ENCODE peak calls at places on chromosomes 3 and 15, in four cellular contexts. One of them, this sample, is unnamed.
A peak's percentile ranks its signal among the peaks of the same experiment; 100 is the strongest.

GRCh38 chr3:58679974-58680656 is 13.5 kb upstream of the FAM3D start:
- DNase-seq in HepG2: no peak
- DNase-seq in K562: no peak
- DNase-seq in SK-N-SH: no peak
- DNase-seq in this sample: no peak

GRCh38 chr15:58498821-58499580 is 67.2 kb downstream of the LIPC start:
- DNase-seq in HepG2: no peak
- DNase-seq in K562: no peak
- DNase-seq in SK-N-SH: no peak
- DNase-seq in this sample: no peak

GRCh38 chr3:12588674-12589054 is 31.8 kb downstream of the MKRN2 start:
- DNase-seq in HepG2: no peak
- DNase-seq in K562: no peak
- DNase-seq in SK-N-SH: no peak
- DNase-seq in this sample: no peak

GRCh38 chr3:59880717-59881116 is 830.9 kb upstream of the CFAP20DC start:
- DNase-seq in HepG2: no peak
- DNase-seq in K562: no peak
- DNase-seq in SK-N-SH: no peak
- DNase-seq in this sample: no peak

GRCh38 chr3:187044206-187044605 is 95.1 kb downstream of the RPL39L start:
- DNase-seq in HepG2: no peak
- DNase-seq in K562: no peak
- DNase-seq in SK-N-SH: no peak
- DNase-seq in this sample: no peak

GRCh38 chr3:11195201-11195600 is 40.9 kb downstream of the HRH1 start:
- DNase-seq in HepG2: no peak
- DNase-seq in K562: no peak
- DNase-seq in SK-N-SH: peak; percentile 46
- DNase-seq in this sample: no peak

GRCh38 chr15:41866263-41866703 is 27.6 kb downstream of the SPTBN5 start:
- DNase-seq in HepG2: peak; percentile 31
- DNase-seq in K562: peak; percentile 41
- DNase-seq in SK-N-SH: peak; percentile 69
- DNase-seq in this sample: no peak

GRCh38 chr3:123385981-123386380 is 62.9 kb downstream of the ADCY5 start:
- DNase-seq in HepG2: no peak
- DNase-seq in K562: no peak
- DNase-seq in SK-N-SH: no peak
- DNase-seq in this sample: no peak

GRCh38 chr3:157618075-157618760 is 115.0 kb upstream of the VEPH1 start:
- DNase-seq in HepG2: peak; percentile 41
- DNase-seq in K562: peak; percentile 67
- DNase-seq in SK-N-SH: peak; percentile 41
- DNase-seq in this sample: peak; percentile 12

GRCh38 chr3:66092175-66092990 is 53.7 kb upstream of the MAGI1 start:
- DNase-seq in HepG2: no peak
- DNase-seq in K562: no peak
- DNase-seq in SK-N-SH: peak; percentile 37
- DNase-seq in this sample: no peak

GRCh38 chr15:89492934-89493631 is 3.3 kb downstream of the RHCG start:
- DNase-seq in HepG2: no peak
- DNase-seq in K562: no peak
- DNase-seq in SK-N-SH: no peak
- DNase-seq in this sample: no peak

GRCh38 chr15:34109775-34110663 is 8.1 kb downstream of the PGBD4 start:
- DNase-seq in HepG2: peak; percentile 45
- DNase-seq in K562: peak; percentile 35
- DNase-seq in SK-N-SH: peak; percentile 39
- DNase-seq in this sample: no peak

GRCh38 chr3:150751781-150752263 is 11.1 kb downstream of the SIAH2 start:
- DNase-seq in HepG2: peak; percentile 38
- DNase-seq in K562: no peak
- DNase-seq in SK-N-SH: no peak
- DNase-seq in this sample: no peak

GRCh38 chr15:69074843-69075224 is 60.3 kb downstream of the NOX5 start:
- DNase-seq in HepG2: no peak
- DNase-seq in K562: no peak
- DNase-seq in SK-N-SH: peak; percentile 68
- DNase-seq in this sample: no peak

GRCh38 chr3:27559381-27559780 is 75.2 kb upstream of the SLC4A7 start:
- DNase-seq in HepG2: no peak
- DNase-seq in K562: no peak
- DNase-seq in SK-N-SH: no peak
- DNase-seq in this sample: no peak

GRCh38 chr3:164687211-164687610 is 391.1 kb downstream of the SI start:
- DNase-seq in HepG2: no peak
- DNase-seq in K562: no peak
- DNase-seq in SK-N-SH: no peak
- DNase-seq in this sample: no peak

GRCh38 chr3:67415504-67415903 is 238.9 kb downstream of the SUCLG2 start:
- DNase-seq in HepG2: no peak
- DNase-seq in K562: no peak
- DNase-seq in SK-N-SH: no peak
- DNase-seq in this sample: no peak

GRCh38 chr3:194971009-194971408 is 285.3 kb downstream of the FAM43A start:
- DNase-seq in HepG2: no peak
- DNase-seq in K562: no peak
- DNase-seq in SK-N-SH: no peak
- DNase-seq in this sample: no peak

GRCh38 chr3:15601046-15601398 is 347 bp downstream of the HACL1 start:
- DNase-seq in HepG2: no peak
- DNase-seq in K562: peak; percentile 15
- DNase-seq in SK-N-SH: no peak
- DNase-seq in this sample: no peak

GRCh38 chr15:41797194-41797593 is 22.9 kb downstream of the MAPKBP1 start:
- DNase-seq in HepG2: no peak
- DNase-seq in K562: no peak
- DNase-seq in SK-N-SH: no peak
- DNase-seq in this sample: no peak

GRCh38 chr15:60780147-60780546 is 301.2 kb upstream of the ICE2 start:
- DNase-seq in HepG2: no peak
- DNase-seq in K562: no peak
- DNase-seq in SK-N-SH: no peak
- DNase-seq in this sample: no peak

GRCh38 chr3:81579744-81580143 is 181.7 kb downstream of the GBE1 start:
- DNase-seq in HepG2: no peak
- DNase-seq in K562: no peak
- DNase-seq in SK-N-SH: no peak
- DNase-seq in this sample: no peak
- TF ChIP-seq NFIC in HepG2: no peak
- TF ChIP-seq NFIC in K562: no peak
- TF ChIP-seq NFIC in SK-N-SH: no peak
- TF ChIP-seq NFIC in this sample: no peak

GRCh38 chr15:43911235-43911661 is 84.4 kb downstream of the WDR76 start:
- DNase-seq in HepG2: no peak
- DNase-seq in K562: no peak
- DNase-seq in SK-N-SH: no peak
- DNase-seq in this sample: no peak
- TF ChIP-seq NFIC in HepG2: no peak
- TF ChIP-seq NFIC in K562: no peak
- TF ChIP-seq NFIC in SK-N-SH: peak; percentile 88
- TF ChIP-seq NFIC in this sample: no peak

DNA sequence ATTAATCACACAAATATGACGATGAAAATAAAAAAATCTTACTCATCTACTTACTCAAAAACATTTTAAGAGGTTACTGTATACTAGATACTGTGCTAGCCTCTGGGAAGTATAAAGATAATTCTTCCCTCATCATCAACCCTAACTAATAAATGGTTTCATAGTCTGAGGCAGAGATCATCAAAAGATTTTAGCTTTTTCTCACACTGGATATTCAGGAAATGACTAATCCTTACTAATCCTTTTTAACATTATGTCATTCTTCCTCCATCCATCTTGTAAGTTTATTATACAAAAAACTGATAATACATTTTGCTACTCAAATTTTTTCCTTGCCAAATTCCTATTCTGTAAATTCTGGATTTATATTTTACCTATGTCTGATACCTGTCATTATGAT is 29.7 kb downstream of the ACAD11 start:
- DNase-seq in HepG2: no peak
- DNase-seq in K562: no peak
- DNase-seq in SK-N-SH: no peak
- DNase-seq in this sample: no peak
- TF ChIP-seq NFIC in HepG2: no peak
- TF ChIP-seq NFIC in K562: no peak
- TF ChIP-seq NFIC in SK-N-SH: no peak
- TF ChIP-seq NFIC in this sample: no peak

DNA sequence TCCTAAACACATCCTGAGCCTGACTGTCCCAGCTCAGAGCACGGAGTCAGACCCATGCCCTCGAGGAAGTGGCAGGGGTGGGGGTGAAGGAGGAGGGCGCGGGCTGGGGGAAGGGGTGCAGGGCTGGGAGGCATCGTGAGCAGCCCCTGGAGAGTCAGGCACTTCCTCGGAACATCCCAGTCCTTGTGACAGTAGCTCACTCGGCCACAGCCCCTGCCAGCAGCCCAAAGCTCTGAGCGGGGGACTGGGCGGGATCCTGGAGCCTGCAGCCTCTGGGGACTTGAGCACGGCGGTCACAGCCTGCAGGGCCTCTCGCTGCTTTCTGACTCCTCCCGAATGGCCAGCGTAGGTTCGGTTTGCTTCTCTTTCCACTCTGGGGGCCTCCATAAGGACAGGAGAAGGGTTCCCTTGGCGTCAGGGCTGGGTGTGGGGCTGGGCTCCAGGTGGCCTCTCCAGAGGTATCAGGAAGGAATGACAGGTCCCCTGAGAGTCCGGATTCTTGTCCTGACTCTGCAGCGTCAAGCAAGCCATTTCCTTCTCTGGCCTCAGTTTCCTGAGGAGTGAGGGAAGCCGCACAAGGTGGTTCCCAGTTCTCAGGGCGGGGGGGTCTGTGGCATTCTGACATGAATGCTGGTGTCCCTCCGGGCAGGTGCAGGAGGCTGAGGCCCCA is 20.9 kb downstream of the PSTPIP1 start:
- DNase-seq in HepG2: no peak
- DNase-seq in K562: no peak
- DNase-seq in SK-N-SH: no peak
- DNase-seq in this sample: no peak
- TF ChIP-seq NFIC in HepG2: no peak
- TF ChIP-seq NFIC in K562: no peak
- TF ChIP-seq NFIC in SK-N-SH: no peak
- TF ChIP-seq NFIC in this sample: no peak

GRCh38 chr3:128278761-128279593 is 125.7 kb downstream of the EEFSEC start:
- DNase-seq in HepG2: no peak
- DNase-seq in K562: no peak
- DNase-seq in SK-N-SH: peak; percentile 88
- DNase-seq in this sample: no peak
- TF ChIP-seq NFIC in HepG2: no peak
- TF ChIP-seq NFIC in K562: no peak
- TF ChIP-seq NFIC in SK-N-SH: peak; percentile 98
- TF ChIP-seq NFIC in this sample: no peak

GRCh38 chr3:25589783-25590258 is 74.9 kb downstream of the TOP2B start:
- DNase-seq in HepG2: no peak
- DNase-seq in K562: no peak
- DNase-seq in SK-N-SH: no peak
- DNase-seq in this sample: no peak

GRCh38 chr3:25587526-25587925 is 77.2 kb downstream of the TOP2B start:
- DNase-seq in HepG2: no peak
- DNase-seq in K562: no peak
- DNase-seq in SK-N-SH: no peak
- DNase-seq in this sample: no peak

GRCh38 chr3:25587975-25588374 is 76.7 kb downstream of the TOP2B start:
- DNase-seq in HepG2: no peak
- DNase-seq in K562: no peak
- DNase-seq in SK-N-SH: no peak
- DNase-seq in this sample: no peak

GRCh38 chr3:25589104-25589782 is 75.5 kb downstream of the TOP2B start:
- DNase-seq in HepG2: no peak
- DNase-seq in K562: no peak
- DNase-seq in SK-N-SH: no peak
- DNase-seq in this sample: no peak

GRCh38 chr3:25588441-25589103 is 76.1 kb downstream of the TOP2B start:
- DNase-seq in HepG2: no peak
- DNase-seq in K562: no peak
- DNase-seq in SK-N-SH: no peak
- DNase-seq in this sample: no peak
- TF ChIP-seq NFIC in HepG2: no peak
- TF ChIP-seq NFIC in K562: no peak
- TF ChIP-seq NFIC in SK-N-SH: no peak
- TF ChIP-seq NFIC in this sample: no peak

This sample was measured in GM12878.